ENCODE peak calls at places on chromosomes 11 and 22, in six cellular contexts. W is psoas muscle, C is lower lobe of right lung, Q is ovary, A is substantia nigra, H is GM23248. O is an unnamed sample.

GRCh38 chr22:35531202-35531601 is 9.4 kb upstream of the RASD2 start:
- DNase-seq in W (no peak), C (no peak), Q (no peak), A (no peak), H (no peak), O (no peak)

GRCh38 chr22:20206709-20207215 is 55.9 kb upstream of the CCDC188 start:
- DNase-seq in W (no peak), C (peak; percentile 70), Q (no peak), A (no peak), H (peak; percentile 60), O (no peak)

GRCh38 chr11:45982656-45983470 is 60.4 kb downstream of the LARGE2 start:
- DNase-seq in W (peak; percentile 24), C (no peak), Q (peak; percentile 39), A (no peak), H (peak; percentile 84), O (peak; percentile 82)

GRCh38 chr22:41526802-41527799 is 17.2 kb downstream of the POLR3H start:
- DNase-seq in W (peak; percentile 60), C (peak; percentile 67), Q (peak; percentile 61), A (no peak), H (peak; percentile 60), O (no peak)

GRCh38 chr11:13386567-13386966 is 76.5 kb downstream of the BTBD10 start:
- DNase-seq in W (no peak), C (no peak), Q (no peak), A (no peak), H (no peak), O (no peak)

GRCh38 chr11:61095022-61095421 is 7.3 kb upstream of the CD5 start:
- DNase-seq in W (no peak), C (no peak), Q (no peak), A (no peak), H (no peak), O (no peak)

GRCh38 chr11:96052921-96053631 is 129.2 kb upstream of the MTMR2 start:
- DNase-seq in W (no peak), C (no peak), Q (no peak), A (no peak), H (peak; percentile 72), O (no peak)

GRCh38 chr22:38240734-38241252 is 32.0 kb downstream of the TMEM184B start:
- DNase-seq in W (peak; percentile 60), C (no peak), Q (no peak), A (peak; percentile 33), H (peak; percentile 93), O (no peak)

GRCh38 chr11:100830978-100831732 is 144.1 kb downstream of the ARHGAP42 start:
- DNase-seq in W (no peak), C (no peak), Q (no peak), A (no peak), H (peak; percentile 69), O (no peak)

GRCh38 chr11:69080361-69080973 is 31.7 kb downstream of the TPCN2 start:
- DNase-seq in W (peak; percentile 50), C (no peak), Q (no peak), A (no peak), H (peak; percentile 80), O (no peak)

GRCh38 chr22:23844739-23845202 is 6.0 kb upstream of the DERL3 start:
- DNase-seq in W (no peak), C (no peak), Q (no peak), A (no peak), H (no peak), O (no peak)

GRCh38 chr22:46119093-46119728 is 31.1 kb upstream of the PPARA start:
- DNase-seq in W (no peak), C (no peak), Q (no peak), A (no peak), H (peak; percentile 25), O (no peak)

GRCh38 chr11:123107945-123108344 is 46.0 kb upstream of the HSPA8 start:
- DNase-seq in W (no peak), C (no peak), Q (no peak), A (no peak), H (no peak), O (no peak)

GRCh38 chr11:83617671-83618070 is 331.5 kb upstream of the CCDC90B start:
- DNase-seq in W (no peak), C (no peak), Q (no peak), A (no peak), H (no peak), O (no peak)

GRCh38 chr22:36419177-36419911 is 31.6 kb upstream of the MYH9 start:
- DNase-seq in W (peak; percentile 25), C (no peak), Q (peak; percentile 71), A (no peak), H (peak; percentile 52), O (no peak)

GRCh38 chr11:47524200-47524874 is 28.6 kb downstream of the CELF1 start:
- DNase-seq in W (no peak), C (no peak), Q (no peak), A (no peak), H (peak; percentile 25), O (peak; percentile 61)

GRCh38 chr11:96242971-96243647 is 99.9 kb downstream of the MAML2 start:
- DNase-seq in W (peak; percentile 93), C (peak; percentile 96), Q (peak; percentile 92), A (peak; percentile 72), H (peak; percentile 98), O (peak; percentile 97)

GRCh38 chr22:36065775-36066544 is 37.3 kb upstream of the RBFOX2 start:
- DNase-seq in W (peak; percentile 92), C (peak; percentile 94), Q (peak; percentile 91), A (peak; percentile 75), H (peak; percentile 99), O (peak; percentile 96)

GRCh38 chr11:7573193-7573557 is 59.4 kb downstream of the PPFIBP2 start:
- DNase-seq in W (no peak), C (no peak), Q (no peak), A (no peak), H (peak; percentile 54), O (no peak)

GRCh38 chr11:124762624-124763155 is 600 bp upstream of the ESAM start:
- DNase-seq in W (no peak), C (no peak), Q (no peak), A (no peak), H (peak; percentile 30), O (no peak)

GRCh38 chr11:6635082-6635932 is 16.1 kb upstream of the TPP1 start:
- DNase-seq in W (peak; percentile 51), C (peak; percentile 56), Q (peak; percentile 59), A (peak; percentile 30), H (peak; percentile 39), O (no peak)

GRCh38 chr22:50169774-50170341 is 673 bp upstream of the PANX2 start:
- DNase-seq in W (peak; percentile 16), C (peak; percentile 64), Q (peak; percentile 58), A (no peak), H (peak; percentile 52), O (no peak)

GRCh38 chr11:45921561-45922424 is 663 bp upstream of the LARGE2 start:
- DNase-seq in W (peak; percentile 14), C (peak; percentile 87), Q (no peak), A (no peak), H (no peak), O (peak; percentile 42)

DNA sequence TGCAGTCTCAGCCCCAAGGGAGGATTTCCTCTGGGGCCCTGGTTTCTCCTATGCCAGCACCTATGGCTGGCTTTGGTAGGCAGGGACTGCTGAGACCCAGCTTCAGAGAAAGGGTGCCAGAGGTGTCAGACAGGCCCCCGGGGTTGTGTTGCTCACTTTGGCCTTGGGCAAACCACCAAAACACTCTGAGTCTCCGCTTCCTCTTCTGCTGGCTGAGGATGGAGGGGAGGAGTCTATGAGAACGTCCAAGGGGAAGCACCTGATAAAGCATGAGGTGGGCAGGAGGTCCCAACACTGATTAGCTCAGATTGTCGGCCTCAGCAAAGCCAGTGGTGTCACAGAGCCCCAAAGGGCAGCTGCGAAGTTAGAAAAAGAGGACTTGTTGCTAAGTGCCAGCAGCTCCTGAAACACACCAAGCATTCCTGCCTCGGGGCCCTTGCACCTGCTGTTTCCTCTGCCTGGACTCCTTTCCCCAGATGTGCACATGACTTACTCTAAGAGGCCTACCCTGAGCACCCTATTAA is 10.5 kb downstream of the SMTNL1 start:
- DNase-seq in W (no peak), C (no peak), Q (peak; percentile 50), A (no peak), H (peak; percentile 17), O (peak; percentile 32)
- H3K27ac ChIP-seq in W (no peak overlapping the region), C (no peak overlapping the region), Q (peak overlapping the region; percentile 45), A (no peak overlapping the region), H (no peak overlapping the region), O (no peak overlapping the region)

GRCh38 chr11:120149246-120149645 is 11.3 kb upstream of the TRIM29 start:
- DNase-seq in W (no peak), C (no peak), Q (no peak), A (no peak), H (no peak), O (no peak)
- H3K27ac ChIP-seq in W (no peak overlapping the region), C (no peak overlapping the region), Q (no peak overlapping the region), A (no peak overlapping the region), H (no peak overlapping the region), O (no peak overlapping the region)

GRCh38 chr11:35389112-35389511 is 30.2 kb downstream of the SLC1A2 start:
- DNase-seq in W (no peak), C (no peak), Q (no peak), A (no peak), H (no peak), O (no peak)

GRCh38 chr11:35390737-35391682 is 28.3 kb downstream of the SLC1A2 start:
- DNase-seq in W (no peak), C (no peak), Q (no peak), A (no peak), H (peak; percentile 89), O (no peak)

GRCh38 chr11:35388054-35388453 is 31.3 kb downstream of the SLC1A2 start:
- DNase-seq in W (no peak), C (no peak), Q (no peak), A (no peak), H (peak; percentile 31), O (no peak)

GRCh38 chr11:35391922-35392813 is 27.2 kb downstream of the SLC1A2 start:
- DNase-seq in W (peak; percentile 84), C (peak; percentile 84), Q (peak; percentile 83), A (peak; percentile 63), H (peak; percentile 88), O (peak; percentile 91)

DNA sequence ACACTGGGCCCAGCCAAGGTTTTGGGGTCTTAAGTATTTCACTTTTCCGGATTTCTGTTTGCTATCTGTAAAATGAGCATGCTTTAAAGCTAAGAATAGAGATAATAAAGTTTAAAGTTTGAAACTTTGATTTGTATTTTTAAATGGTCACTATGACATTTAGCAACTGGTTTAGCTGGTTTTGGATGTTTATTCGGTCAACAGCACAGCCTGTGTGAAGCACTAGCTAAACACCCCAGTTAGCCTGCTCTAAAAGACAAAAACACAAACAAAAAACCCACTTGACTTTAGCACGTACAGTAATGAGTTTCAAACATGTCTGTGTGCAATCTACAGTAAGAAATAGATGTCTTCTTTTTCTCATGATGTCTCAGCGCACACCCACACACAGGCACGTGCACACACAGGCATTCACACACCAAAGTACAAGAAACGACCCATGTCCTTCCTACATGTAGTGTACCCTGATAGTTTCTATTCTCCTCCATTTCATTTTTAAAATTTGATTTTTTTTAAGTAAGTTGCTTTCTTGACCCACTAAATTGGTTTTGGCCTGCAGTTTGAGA is 29.4 kb downstream of the SLC1A2 start:
- DNase-seq in W (no peak), C (no peak), Q (no peak), A (no peak), H (no peak), O (no peak)
- H3K27ac ChIP-seq in W (no peak overlapping the region), C (no peak overlapping the region), Q (no peak overlapping the region), A (no peak overlapping the region), H (no peak overlapping the region), O (no peak overlapping the region)

GRCh38 chr11:132351050-132351449 is 980.6 kb downstream of the NTM start:
- DNase-seq in W (no peak), C (no peak), Q (no peak), A (no peak), H (no peak), O (no peak)
- H3K27ac ChIP-seq in W (no peak overlapping the region), C (no peak overlapping the region), Q (no peak overlapping the region), A (no peak overlapping the region), H (no peak overlapping the region), O (no peak overlapping the region)

GRCh38 chr11:86931059-86931964 is 23.9 kb downstream of the FZD4 start:
- DNase-seq in W (no peak), C (no peak), Q (no peak), A (no peak), H (no peak), O (no peak)
- H3K27ac ChIP-seq in W (no peak overlapping the region), C (no peak overlapping the region), Q (peak overlapping the region; percentile 76), A (no peak overlapping the region), H (no peak overlapping the region), O (no peak overlapping the region)